ENCODE peak calls at places on chromosomes 11 and 22, in ten cellular contexts. S is stomach; V is transverse colon; E is naive thymus-derived CD4-positive, alpha-beta T cell; G is right atrium auricular region; W is cardiac muscle cell; F is GM23338; M is tibial nerve; U is aorta; Q is SK-N-SH. O is an unnamed sample.

GRCh38 chr11:65354265-65355012 is at the start of gene TIGD3:
- DNase-seq in Q (peak; percentile 99), S (peak; percentile 98), V (peak; percentile 99), U (peak; percentile 100), F (peak; percentile 99), G (peak; percentile 96), E (peak; percentile 92), M (peak; percentile 96), W (peak; percentile 98), O (peak; percentile 95)

GRCh38 chr22:44003016-44003775 is 20.9 kb upstream of the PARVB start:
- DNase-seq in F (no peak), G (no peak), E (no peak), S (no peak), Q (no peak), W (no peak), M (no peak), U (no peak), V (no peak), O (no peak)

GRCh38 chr22:45602824-45603301 is 68.8 kb upstream of the ATXN10 start:
- DNase-seq in M (no peak), W (no peak), U (no peak), E (no peak), V (no peak), S (no peak), F (peak; percentile 83), Q (peak; percentile 91), G (no peak), O (no peak)

GRCh38 chr11:96339704-96340554 is 3.1 kb downstream of the MAML2 start:
- DNase-seq in M (no peak), V (no peak), Q (no peak), U (no peak), W (no peak), E (no peak), G (no peak), F (no peak), S (no peak), O (no peak)

GRCh38 chr11:18705651-18706281 is 7.2 kb downstream of the TMEM86A start:
- DNase-seq in E (peak; percentile 17), U (peak; percentile 84), Q (peak; percentile 72), S (peak; percentile 35), M (no peak), W (peak; percentile 46), V (peak; percentile 37), F (peak; percentile 54), G (peak; percentile 65), O (no peak)

GRCh38 chr22:42368379-42369249 is 63.6 kb downstream of the NFAM1 start:
- DNase-seq in G (no peak), W (no peak), M (no peak), U (no peak), F (peak; percentile 92), V (peak; percentile 34), Q (no peak), S (no peak), E (peak; percentile 18), O (peak; percentile 23)

GRCh38 chr22:25629613-25630012 is 65.1 kb downstream of the GRK3 start:
- DNase-seq in V (no peak), Q (no peak), E (no peak), M (no peak), U (no peak), F (no peak), S (no peak), W (no peak), G (no peak), O (no peak)

GRCh38 chr11:44456544-44457270 is 108.8 kb upstream of the CD82 start:
- DNase-seq in Q (peak; percentile 42), S (no peak), G (no peak), U (no peak), V (no peak), M (no peak), F (peak; percentile 60), W (no peak), E (no peak), O (no peak)

GRCh38 chr11:105265859-105266258 is 126.3 kb upstream of the CARD18 start:
- DNase-seq in Q (no peak), W (no peak), F (no peak), S (no peak), M (no peak), G (no peak), V (no peak), E (no peak), U (no peak), O (no peak)

GRCh38 chr11:131579932-131580387 is 209.5 kb downstream of the NTM start:
- DNase-seq in Q (peak; percentile 61), S (no peak), F (peak; percentile 87), W (peak; percentile 63), M (peak; percentile 8), E (no peak), V (no peak), G (no peak), U (no peak), O (no peak)

GRCh38 chr22:36056980-36057379 is 28.4 kb upstream of the RBFOX2 start:
- DNase-seq in G (no peak), E (no peak), V (no peak), S (no peak), U (no peak), F (no peak), W (no peak), M (no peak), Q (no peak), O (no peak)

GRCh38 chr11:91163619-91164451 is 941.0 kb upstream of the CHORDC1 start:
- DNase-seq in W (peak; percentile 25), V (no peak), U (no peak), M (no peak), G (no peak), F (no peak), S (no peak), Q (peak; percentile 28), E (no peak), O (no peak)

GRCh38 chr22:39943366-39943765 is 16.8 kb upstream of the TMA7B start:
- DNase-seq in M (no peak), Q (no peak), W (peak; percentile 32), U (no peak), G (no peak), E (no peak), S (no peak), F (peak; percentile 83), V (no peak), O (no peak)

GRCh38 chr22:39942433-39943213 is 17.6 kb upstream of the TMA7B start:
- DNase-seq in F (no peak), G (no peak), E (no peak), M (no peak), S (no peak), U (no peak), V (no peak), W (no peak), Q (no peak), O (no peak)

GRCh38 chr22:39940757-39941305 is 19.4 kb upstream of the TMA7B start:
- DNase-seq in F (peak; percentile 53), U (no peak), G (no peak), Q (no peak), M (no peak), E (peak; percentile 70), W (no peak), S (no peak), V (no peak), O (no peak)

GRCh38 chr22:39939830-39940229 is 20.4 kb upstream of the TMA7B start:
- DNase-seq in V (no peak), E (no peak), S (no peak), W (no peak), G (no peak), F (no peak), M (no peak), U (no peak), Q (no peak), O (no peak)

DNA sequence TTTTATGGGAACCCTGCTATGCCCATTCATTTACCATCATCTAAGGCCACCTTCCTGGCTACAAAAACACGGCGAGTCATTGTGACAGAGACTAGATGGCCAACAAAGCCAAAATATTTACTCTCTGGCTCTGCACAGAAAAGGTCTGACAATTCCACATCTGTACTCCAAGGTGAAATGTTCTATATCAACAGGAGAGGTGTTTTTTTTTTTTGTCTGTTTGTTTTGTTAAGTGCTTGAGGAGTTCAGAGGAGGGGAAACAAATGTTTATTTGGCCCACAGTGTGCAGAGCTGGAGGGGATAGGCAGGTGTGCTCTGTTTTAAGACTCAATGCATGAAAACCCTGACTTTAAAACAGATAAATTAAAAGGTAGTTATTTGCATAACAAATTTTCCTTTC is 18.5 kb upstream of the TMA7B start:
- DNase-seq in U (no peak), F (no peak), E (no peak), Q (no peak), M (no peak), V (no peak), G (no peak), W (no peak), S (no peak), O (no peak)
- H3K4me1 ChIP-seq in U (no peaks in the 10 kb centered on the region), F (peaks cover 63% of the 10 kb centered on the region), E (peaks cover 96% of the 10 kb centered on the region), Q (no peaks in the 10 kb centered on the region), M (no peaks in the 10 kb centered on the region), V (no peaks in the 10 kb centered on the region), G (peaks cover 1% of the 10 kb centered on the region), W (peaks cover 16% of the 10 kb centered on the region), S (no peaks in the 10 kb centered on the region), O (peaks cover 84% of the 10 kb centered on the region)

DNA sequence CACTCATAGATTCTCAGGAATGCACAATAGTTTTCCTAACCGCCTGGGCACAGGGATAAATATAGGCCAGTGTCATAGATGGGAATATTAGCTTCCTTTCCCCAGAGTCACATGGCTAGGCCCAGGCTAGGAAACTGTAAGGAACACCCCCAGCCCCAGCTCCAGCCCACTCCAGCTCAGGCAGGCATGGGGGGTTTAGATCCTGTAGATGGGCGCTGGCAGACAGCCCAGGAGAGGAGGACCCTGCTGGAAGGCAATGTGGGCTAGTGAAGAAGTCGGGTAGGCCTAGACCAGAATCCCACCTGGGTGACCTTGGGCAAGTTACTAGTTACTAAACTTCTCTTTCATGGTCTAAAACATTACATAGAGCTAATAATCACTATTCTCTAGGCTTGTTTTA is 51.3 kb downstream of the IRAG1 start:
- DNase-seq in G (no peak), U (no peak), S (no peak), W (no peak), M (no peak), E (no peak), Q (no peak), F (no peak), V (no peak), O (no peak)
- H3K4me1 ChIP-seq in G (peaks cover 11% of the 10 kb centered on the region), U (peaks cover 1% of the 10 kb centered on the region), S (peaks cover 8% of the 10 kb centered on the region), W (no peaks in the 10 kb centered on the region), M (no peaks in the 10 kb centered on the region), E (no peaks in the 10 kb centered on the region), Q (no peaks in the 10 kb centered on the region), F (no peaks in the 10 kb centered on the region), V (peaks cover 15% of the 10 kb centered on the region), O (no peaks in the 10 kb centered on the region)

DNA sequence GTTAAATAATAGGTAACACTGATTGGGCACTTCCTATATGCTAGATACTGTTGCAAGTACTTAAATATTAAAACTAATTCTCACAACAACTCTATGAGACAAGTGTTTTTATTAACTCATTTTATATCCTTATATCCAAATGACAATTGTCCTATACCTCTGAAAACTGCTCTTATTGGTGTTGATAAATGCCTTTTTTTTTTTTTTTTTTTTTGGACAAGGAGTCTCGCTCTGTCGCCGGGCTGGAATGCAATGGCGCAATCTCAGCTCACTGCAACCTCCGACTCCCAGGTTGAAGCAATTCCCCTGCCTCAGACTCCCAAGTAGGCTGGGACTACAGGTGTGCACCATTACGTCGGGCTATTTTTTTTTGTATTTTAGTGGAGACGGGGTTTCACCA is 41.6 kb downstream of the MRTFA start:
- DNase-seq in S (no peak), W (no peak), E (no peak), F (no peak), Q (no peak), M (no peak), U (no peak), G (no peak), V (no peak), O (no peak)
- H3K4me1 ChIP-seq in S (peaks cover 29% of the 10 kb centered on the region), W (peaks cover 55% of the 10 kb centered on the region), E (peaks cover 9% of the 10 kb centered on the region), F (peaks cover 14% of the 10 kb centered on the region), Q (no peaks in the 10 kb centered on the region), M (peaks cover 14% of the 10 kb centered on the region), U (no peaks in the 10 kb centered on the region), G (peaks cover 57% of the 10 kb centered on the region), V (peaks cover 41% of the 10 kb centered on the region), O (no peaks in the 10 kb centered on the region)

GRCh38 chr22:50250249-50250554 is 863 bp downstream of the HDAC10 start:
- DNase-seq in M (no peak), F (no peak), W (no peak), V (no peak), E (no peak), U (no peak), Q (no peak), S (no peak), G (no peak), O (no peak)
- H3K4me1 ChIP-seq in M (peaks cover 27% of the 10 kb centered on the region), F (peaks cover 4% of the 10 kb centered on the region), W (peaks cover 12% of the 10 kb centered on the region), V (peaks cover 41% of the 10 kb centered on the region), E (peaks cover 43% of the 10 kb centered on the region), U (no peaks in the 10 kb centered on the region), Q (peaks cover 9% of the 10 kb centered on the region), S (peaks cover 39% of the 10 kb centered on the region), G (peaks cover 38% of the 10 kb centered on the region), O (peaks cover 40% of the 10 kb centered on the region)